ENCODE peak calls at places on chromosome 3, in eight cellular contexts. C, W, F, P, K, R, S and L are unnamed samples.
A peak's percentile ranks its signal among the peaks of the same experiment; 100 is the strongest.

GRCh38 chr3:31804251-31805051 is 176.6 kb downstream of the OSBPL10 start:
- DNase-seq in C (no peak), W (no peak), F (no peak), P (no peak), K (peak; percentile 15), R (no peak), S (no peak), L (no peak)

GRCh38 chr3:52286777-52287110 is 884 bp upstream of the GLYCTK start:
- DNase-seq in C (no peak), W (no peak), F (peak; percentile 66), P (no peak), K (peak; percentile 63), R (no peak), S (no peak), L (no peak)

GRCh38 chr3:141795311-141795710 is 32.1 kb downstream of the GRK7 start:
- DNase-seq in C (no peak), W (no peak), F (no peak), P (no peak), K (no peak), R (no peak), S (no peak), L (no peak)

GRCh38 chr3:176970770-176971169 is 226.5 kb downstream of the TBL1XR1 start:
- DNase-seq in C (no peak), W (no peak), F (no peak), P (no peak), K (no peak), R (no peak), S (no peak), L (no peak)

GRCh38 chr3:166900866-166901577 is 479.1 kb downstream of the ZBBX start:
- DNase-seq in C (no peak), W (no peak), F (no peak), P (no peak), K (no peak), R (no peak), S (no peak), L (no peak)

GRCh38 chr3:159770998-159771397 is 217.6 kb upstream of the IL12A start:
- DNase-seq in C (no peak), W (no peak), F (no peak), P (no peak), K (no peak), R (no peak), S (no peak), L (no peak)

GRCh38 chr3:119091936-119092677 is 53.9 kb upstream of the TEX55 start:
- DNase-seq in C (no peak), W (no peak), F (no peak), P (no peak), K (no peak), R (no peak), S (no peak), L (no peak)

GRCh38 chr3:191985691-191986090 is 524.7 kb downstream of the PYDC2 start:
- DNase-seq in C (no peak), W (no peak), F (no peak), P (no peak), K (peak; percentile 15), R (no peak), S (no peak), L (no peak)

GRCh38 chr3:17645074-17645698 is 97.2 kb downstream of the TBC1D5 start:
- DNase-seq in C (peak; percentile 40), W (no peak), F (peak; percentile 86), P (no peak), K (peak; percentile 82), R (peak; percentile 30), S (peak; percentile 45), L (no peak)

GRCh38 chr3:5301671-5302297 is 114.3 kb downstream of the EDEM1 start:
- DNase-seq in C (no peak), W (no peak), F (no peak), P (no peak), K (peak; percentile 7), R (no peak), S (no peak), L (no peak)

GRCh38 chr3:45362768-45363167 is 25.6 kb upstream of the LARS2 start:
- DNase-seq in C (no peak), W (no peak), F (peak; percentile 24), P (no peak), K (peak; percentile 22), R (no peak), S (no peak), L (no peak)

GRCh38 chr3:65347166-65347565 is 659.4 kb upstream of the ADAMTS9 start:
- DNase-seq in C (no peak), W (no peak), F (no peak), P (no peak), K (no peak), R (no peak), S (no peak), L (no peak)

GRCh38 chr3:4595709-4596108 is 102.6 kb downstream of the ITPR1 start:
- DNase-seq in C (no peak), W (no peak), F (no peak), P (no peak), K (no peak), R (no peak), S (no peak), L (no peak)

GRCh38 chr3:177224406-177224805 is 27.1 kb upstream of the TBL1XR1 start:
- DNase-seq in C (no peak), W (no peak), F (no peak), P (no peak), K (no peak), R (no peak), S (no peak), L (no peak)

GRCh38 chr3:8854656-8855055 is 85.2 kb upstream of the OXTR start:
- DNase-seq in C (no peak), W (no peak), F (no peak), P (no peak), K (peak; percentile 22), R (no peak), S (no peak), L (no peak)

GRCh38 chr3:182000454-182000853 is 288.7 kb downstream of the SOX2 start:
- DNase-seq in C (no peak), W (no peak), F (no peak), P (no peak), K (no peak), R (no peak), S (no peak), L (no peak)

GRCh38 chr3:138833908-138834358 is 795 bp downstream of the PIK3CB start:
- DNase-seq in C (no peak), W (peak; percentile 19), F (peak; percentile 45), P (no peak), K (peak; percentile 25), R (peak; percentile 31), S (no peak), L (no peak)

GRCh38 chr3:69212411-69213160 is 90.2 kb upstream of the LMOD3 start:
- DNase-seq in C (peak; percentile 43), W (no peak), F (peak; percentile 92), P (no peak), K (peak; percentile 85), R (peak; percentile 69), S (no peak), L (no peak)

GRCh38 chr3:153379516-153379915 is 217.5 kb downstream of the RAP2B start:
- DNase-seq in C (no peak), W (no peak), F (peak; percentile 29), P (no peak), K (peak; percentile 41), R (no peak), S (no peak), L (no peak)

GRCh38 chr3:129046732-129047552 is 13.6 kb upstream of the GP9 start:
- DNase-seq in C (no peak), W (no peak), F (no peak), P (no peak), K (no peak), R (no peak), S (no peak), L (no peak)

GRCh38 chr3:151935451-151935850 is 62.0 kb downstream of the SUCNR1 start:
- DNase-seq in C (no peak), W (no peak), F (no peak), P (no peak), K (no peak), R (no peak), S (no peak), L (no peak)

GRCh38 chr3:126213376-126214044 is 33.1 kb upstream of the ALDH1L1 start:
- DNase-seq in C (no peak), W (no peak), F (peak; percentile 35), P (no peak), K (no peak), R (no peak), S (no peak), L (no peak)

GRCh38 chr3:126209741-126210140 is 29.4 kb upstream of the ALDH1L1 start:
- DNase-seq in C (no peak), W (no peak), F (no peak), P (no peak), K (no peak), R (no peak), S (no peak), L (no peak)

GRCh38 chr3:126211569-126211968 is 31.2 kb upstream of the ALDH1L1 start:
- DNase-seq in C (peak; percentile 56), W (no peak), F (peak; percentile 2), P (no peak), K (no peak), R (no peak), S (no peak), L (no peak)

GRCh38 chr3:126212250-126212628 is 31.9 kb upstream of the ALDH1L1 start:
- DNase-seq in C (no peak), W (no peak), F (no peak), P (no peak), K (no peak), R (no peak), S (no peak), L (no peak)

GRCh38 chr3:126212629-126213375 is 32.4 kb upstream of the ALDH1L1 start:
- DNase-seq in C (peak; percentile 74), W (no peak), F (peak; percentile 64), P (no peak), K (peak; percentile 42), R (no peak), S (no peak), L (no peak)
- TF ChIP-seq CTCF in C (peak; percentile 46), W (no peak), F (peak; percentile 34), P (peak; percentile 46), K (peak; percentile 6), R (no peak), S (peak; percentile 19), L (peak; percentile 56)

GRCh38 chr3:24149032-24149431 is 203.9 kb downstream of the NR1D2 start:
- DNase-seq in C (no peak), W (no peak), F (peak; percentile 36), P (no peak), K (no peak), R (peak; percentile 20), S (peak; percentile 11), L (no peak)
- TF ChIP-seq CTCF in C (peak; percentile 17), W (no peak), F (peak; percentile 46), P (no peak), K (peak; percentile 12), R (peak; percentile 28), S (peak; percentile 65), L (peak; percentile 12)

DNA sequence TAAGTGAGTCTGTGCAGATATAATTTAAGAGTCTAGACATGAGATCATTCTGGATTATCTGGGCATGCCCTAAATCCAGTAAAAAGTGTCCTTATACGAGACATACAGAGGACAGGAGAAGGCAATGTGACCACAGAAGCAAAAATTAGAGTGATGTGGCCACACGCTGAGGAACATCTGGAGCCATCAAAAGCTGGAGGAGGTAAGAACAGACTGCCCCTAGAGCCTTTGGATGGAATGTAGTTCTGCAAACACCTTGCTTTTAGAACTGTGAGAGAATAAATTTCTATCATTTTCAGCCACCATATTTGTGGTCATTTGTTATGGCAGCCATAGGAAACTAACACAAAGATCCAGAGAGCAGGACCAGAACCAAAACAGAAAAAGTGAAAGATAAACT is 41.0 kb downstream of the CD200 start:
- DNase-seq in C (no peak), W (no peak), F (no peak), P (no peak), K (no peak), R (no peak), S (no peak), L (no peak)
- TF ChIP-seq CTCF in C (no peak), W (no peak), F (no peak), P (no peak), K (no peak), R (no peak), S (no peak), L (no peak)

GRCh38 chr3:106814231-106814630 is 563.0 kb upstream of the CCDC54 start:
- DNase-seq in C (no peak), W (no peak), F (no peak), P (no peak), K (no peak), R (no peak), S (no peak), L (no peak)
- TF ChIP-seq CTCF in C (no peak), W (no peak), F (no peak), P (no peak), K (no peak), R (no peak), S (no peak), L (no peak)